ENCODE peak calls at places on chromosomes 13 and 19, in four cellular contexts. E is fibroblast of the aortic adventitia, J is heart left ventricle, N is esophagus muscularis mucosa. G is an unnamed sample.

GRCh38 chr13:30829145-30829544 is 76.9 kb upstream of the MEDAG start:
- DNase-seq in E (peak), J (no peak), N (no peak), G (peak)

GRCh38 chr19:45099465-45100201 is 6.7 kb downstream of the PPP1R37 start:
- DNase-seq in E (no peak), J (no peak), N (no peak), G (no peak)

GRCh38 chr19:14550201-14550754 is 20.9 kb downstream of the TECR start:
- DNase-seq in E (no peak), J (no peak), N (no peak), G (peak)

GRCh38 chr19:34365463-34366401 is 736 bp downstream of the GPI start:
- DNase-seq in E (peak), J (peak), N (no peak), G (peak)

GRCh38 chr19:4533835-4534424 is 1.1 kb downstream of the PLIN5 start:
- DNase-seq in E (no peak), J (no peak), N (no peak), G (no peak)

GRCh38 chr13:48783181-48783630 is 129.5 kb downstream of the CYSLTR2 start:
- DNase-seq in E (peak), J (peak), N (peak), G (peak)

GRCh38 chr13:20002766-20003165 is 44.2 kb downstream of the ZMYM2 start:
- DNase-seq in E (no peak), J (no peak), N (no peak), G (no peak)

GRCh38 chr13:44857061-44857460 is 132.2 kb downstream of the NUFIP1 start:
- DNase-seq in E (no peak), J (no peak), N (no peak), G (no peak)

GRCh38 chr19:47631681-47632446 is 22.9 kb downstream of the BICRA start:
- DNase-seq in E (peak), J (peak), N (no peak), G (no peak)

DNA sequence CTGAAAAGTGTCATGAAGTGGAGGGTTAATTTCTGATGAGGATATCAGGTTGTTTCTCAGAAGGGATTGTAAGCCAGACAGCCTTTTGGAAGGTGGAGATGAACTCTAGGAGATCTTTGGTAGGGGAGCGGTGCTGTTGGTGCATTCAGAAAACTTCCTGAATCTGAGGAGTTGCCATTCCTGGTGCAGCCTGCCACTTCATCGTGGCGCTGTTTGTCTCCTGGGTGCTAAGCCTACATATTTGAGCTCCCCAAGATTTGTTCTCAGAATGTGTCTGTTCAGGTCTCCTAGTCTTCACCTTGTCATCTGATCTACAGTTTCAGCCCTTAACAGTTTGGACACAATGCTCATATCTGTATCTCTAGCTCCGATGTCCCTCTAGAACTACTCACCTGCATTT is 285.6 kb downstream of the MTUS2 start:
- DNase-seq in E (no peak), J (no peak), N (no peak), G (no peak)
- TF ChIP-seq CTCF in E (no peak), J (no peak), N (no peak), G (peak)

DNA sequence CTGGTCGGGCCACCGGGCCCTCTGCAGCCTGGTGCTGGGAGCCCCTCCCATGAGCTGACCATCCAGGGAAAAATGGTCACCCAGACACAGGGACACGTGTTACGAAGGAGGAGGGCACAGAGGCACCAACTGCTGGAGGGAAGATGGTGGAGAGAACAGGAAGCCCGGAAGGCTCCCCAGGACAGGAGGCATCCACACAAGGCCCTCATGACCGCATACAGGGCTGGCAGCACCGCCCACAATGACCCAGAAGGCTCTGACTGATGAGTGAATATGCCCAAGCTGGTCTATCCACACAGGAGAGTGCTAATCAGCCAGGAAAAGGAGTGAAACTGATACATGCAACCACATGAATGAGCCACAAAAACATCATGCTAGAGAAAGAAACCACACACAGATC is 14.0 kb upstream of the TMEM86B start:
- DNase-seq in E (no peak), J (no peak), N (no peak), G (no peak)
- TF ChIP-seq CTCF in E (no peak), J (no peak), N (no peak), G (no peak)

GRCh38 chr13:104315606-104316005 is 1249.4 kb upstream of the SLC10A2 start:
- DNase-seq in E (peak), J (no peak), N (no peak), G (peak)

GRCh38 chr13:104314321-104314720 is 1248.1 kb upstream of the SLC10A2 start:
- DNase-seq in E (no peak), J (no peak), N (no peak), G (no peak)

GRCh38 chr13:104314926-104315535 is 1248.8 kb upstream of the SLC10A2 start:
- DNase-seq in E (peak), J (no peak), N (no peak), G (no peak)

GRCh38 chr13:104310861-104311260 is 1244.6 kb upstream of the SLC10A2 start:
- DNase-seq in E (no peak), J (no peak), N (no peak), G (no peak)
- TF ChIP-seq CTCF in E (no peak), J (no peak), N (no peak), G (no peak)

DNA sequence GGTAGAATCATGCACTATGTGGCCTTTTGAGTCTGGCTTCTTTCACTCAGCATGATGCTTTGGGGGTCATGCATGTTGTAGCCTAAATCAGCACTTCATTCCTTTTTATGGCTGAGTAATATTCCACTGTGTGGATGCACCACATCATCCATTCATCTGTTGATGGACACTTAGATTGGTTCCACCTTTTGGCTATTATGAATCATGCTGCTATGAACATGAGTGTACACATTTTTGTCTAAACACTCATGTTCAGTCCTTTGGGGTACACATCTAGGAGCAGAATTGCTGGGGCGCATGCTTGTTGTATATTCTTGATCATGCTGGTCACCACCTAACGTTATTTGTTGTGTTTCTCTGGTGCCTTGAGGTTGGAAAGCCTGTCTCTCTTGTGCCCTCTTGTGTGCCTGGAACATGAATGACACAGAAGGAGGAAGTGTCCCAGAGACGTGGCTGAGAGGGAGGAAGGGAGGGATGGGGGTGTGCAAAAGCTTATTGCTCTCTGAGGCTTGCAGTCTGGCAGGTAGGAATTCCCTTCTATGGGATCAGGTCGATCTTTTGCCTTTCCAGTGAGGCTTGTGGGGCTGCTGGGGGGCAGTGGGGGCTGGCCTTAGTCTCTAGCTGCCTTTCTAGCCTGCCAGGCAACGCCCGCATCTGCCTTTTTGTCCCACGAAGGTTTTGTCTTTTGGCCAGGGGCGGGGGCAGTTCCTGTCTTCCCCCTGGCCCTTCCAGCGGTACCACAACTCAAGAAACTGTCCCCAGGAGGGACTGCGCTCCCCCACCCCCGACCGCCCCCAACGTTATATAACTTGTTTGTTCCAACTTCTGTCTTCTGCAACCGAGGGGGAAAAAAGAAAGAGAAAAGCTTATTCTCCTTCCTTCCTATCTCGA is 7.6 kb downstream of the KLHL26 start:
- DNase-seq in E (no peak), J (no peak), N (no peak), G (no peak)
- TF ChIP-seq CTCF in E (no peak), J (no peak), N (no peak), G (no peak)

DNA sequence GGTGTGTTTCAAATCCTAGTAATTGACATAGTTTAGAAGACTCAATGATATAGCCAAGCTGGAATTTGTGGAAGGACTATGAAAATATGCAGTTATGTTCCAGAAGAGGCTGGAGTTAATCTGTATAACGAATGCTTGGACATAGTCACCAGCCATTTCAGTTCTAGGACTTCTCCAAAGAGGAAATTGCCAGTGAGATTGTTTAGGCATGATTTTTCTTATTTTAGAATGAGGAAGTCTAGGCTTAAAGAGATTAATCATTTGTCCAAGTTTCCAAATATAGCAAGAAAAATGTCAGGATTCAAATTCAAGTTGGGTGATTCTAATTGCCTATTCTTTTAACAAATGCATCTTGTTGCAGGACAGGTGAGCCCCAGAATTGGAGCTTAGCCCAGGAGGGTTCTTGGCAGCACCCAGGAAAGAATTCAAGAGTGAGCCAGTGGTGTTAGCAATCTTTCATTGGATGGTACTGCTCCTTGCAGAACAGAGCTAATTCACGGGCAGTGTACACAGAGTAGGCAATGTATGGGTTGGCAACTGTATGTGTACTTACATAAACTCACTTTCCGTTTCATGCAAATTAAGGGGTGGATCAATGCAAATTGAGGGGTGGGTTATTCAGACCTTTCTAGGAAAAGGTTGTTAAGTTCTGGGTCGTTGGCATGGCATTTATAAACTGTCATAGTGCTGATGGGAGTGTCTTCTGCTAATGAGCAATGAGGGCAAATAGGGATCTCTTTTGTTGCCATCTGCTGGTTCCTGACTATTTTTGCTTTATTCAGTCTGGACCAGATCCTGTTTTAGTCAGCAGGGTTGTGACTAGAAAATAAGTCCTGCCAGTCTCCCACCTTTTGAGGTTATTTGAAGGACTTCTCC is 763.2 kb upstream of the SLITRK1 start:
- DNase-seq in E (peak), J (no peak), N (no peak), G (no peak)
- TF ChIP-seq CTCF in E (no peak), J (no peak), N (no peak), G (no peak)